ENCODE peak calls at places on chromosomes 6 and 20, in four cellular contexts. A is K562, E is HepG2, Y is WTC11. S is an unnamed sample.
A peak's percentile ranks its signal among the peaks of the same experiment; 100 is the strongest.

GRCh38 chr20:48823960-48824497 is 3.8 kb downstream of the PREX1 start:
- DNase-seq in A (no peak), E (no peak), Y (no peak), S (no peak)

GRCh38 chr6:43105538-43106218 is 29.6 kb downstream of the PTK7 start:
- DNase-seq in Y (no peak), E (no peak), A (no peak), S (no peak)

GRCh38 chr6:106547053-106547414 is 82.3 kb downstream of the RTN4IP1 start:
- DNase-seq in E (peak; percentile 15), A (no peak), Y (no peak), S (no peak)

GRCh38 chr6:83637953-83638352 is 70.9 kb downstream of the SNAP91 start:
- DNase-seq in Y (no peak), E (no peak), A (no peak), S (no peak)

GRCh38 chr6:109308018-109308492 is 74.2 kb downstream of the CD164 start:
- DNase-seq in A (peak; percentile 75), Y (no peak), E (peak; percentile 31), S (no peak)

GRCh38 chr6:112522600-112522999 is 175.5 kb downstream of the RFPL4B start:
- DNase-seq in Y (no peak), E (no peak), A (no peak), S (no peak)

GRCh38 chr20:34663213-34663943 is 13.5 kb downstream of the PIGU start:
- DNase-seq in E (no peak), A (no peak), Y (no peak), S (peak; percentile 26)

GRCh38 chr6:43985329-43985728 is 141.9 kb downstream of the MRPL14 start:
- DNase-seq in A (no peak), E (peak; percentile 59), Y (no peak), S (no peak)

GRCh38 chr6:38867726-38868125 is 152.6 kb downstream of the DNAH8 start:
- DNase-seq in A (no peak), Y (no peak), E (no peak), S (no peak)

GRCh38 chr6:17098538-17098937 is 3.3 kb upstream of the STMND1 start:
- DNase-seq in E (no peak), A (no peak), Y (no peak), S (no peak)

GRCh38 chr6:144585217-144585814 is 300.2 kb downstream of the UTRN start:
- DNase-seq in A (peak; percentile 17), E (peak; percentile 40), Y (no peak), S (peak; percentile 29)

GRCh38 chr20:62805711-62806382 is 1.2 kb downstream of the OGFR start:
- DNase-seq in E (peak; percentile 90), Y (no peak), A (no peak), S (no peak)

GRCh38 chr6:151722342-151722741 is 85.1 kb upstream of the ESR1 start:
- DNase-seq in E (no peak), A (no peak), Y (no peak), S (no peak)

GRCh38 chr6:159981171-159981571 is 12.3 kb downstream of the IGF2R start:
- DNase-seq in E (no peak), A (no peak), Y (no peak), S (no peak)

GRCh38 chr20:63224272-63225081 is 8.5 kb upstream of the YTHDF1 start:
- DNase-seq in A (peak; percentile 57), Y (no peak), E (peak; percentile 56), S (peak; percentile 50)

GRCh38 chr6:33784787-33785186 is 4.1 kb downstream of the LEMD2 start:
- DNase-seq in E (no peak), A (no peak), Y (no peak), S (no peak)

GRCh38 chr6:82968708-82969107 is 96.9 kb downstream of the UBE3D start:
- DNase-seq in E (no peak), A (no peak), Y (no peak), S (no peak)

GRCh38 chr20:58673119-58673518 is 19.5 kb upstream of the NPEPL1 start:
- DNase-seq in Y (no peak), A (no peak), E (no peak), S (no peak)

GRCh38 chr20:6700563-6701328 is 66.7 kb upstream of the BMP2 start:
- DNase-seq in A (no peak), Y (no peak), E (no peak), S (no peak)

GRCh38 chr6:168524644-168525043 is 83.7 kb downstream of the SMOC2 start:
- DNase-seq in Y (peak; percentile 69), E (no peak), A (no peak), S (peak; percentile 40)

GRCh38 chr6:53259860-53260580 is 88.7 kb downstream of the ELOVL5 start:
- DNase-seq in A (no peak), E (no peak), Y (no peak), S (no peak)

GRCh38 chr6:2502998-2503674 is 247.6 kb downstream of the MYLK4 start:
- DNase-seq in E (no peak), A (no peak), Y (no peak), S (no peak)

GRCh38 chr6:126285871-126286270 is 54.0 kb upstream of the CENPW start:
- DNase-seq in A (no peak), Y (no peak), E (no peak), S (no peak)

GRCh38 chr6:139595183-139595582 is 220.7 kb upstream of the CITED2 start:
- DNase-seq in A (no peak), Y (no peak), E (no peak), S (no peak)

GRCh38 chr20:62739581-62740285 is 31.1 kb downstream of the NTSR1 start:
- DNase-seq in Y (peak; percentile 13), E (no peak), A (no peak), S (no peak)

GRCh38 chr6:71294121-71294523 is 5.5 kb downstream of the OGFRL1 start:
- DNase-seq in E (no peak), A (no peak), Y (no peak), S (no peak)

GRCh38 chr6:25342784-25343183 is 63.6 kb downstream of the CARMIL1 start:
- DNase-seq in E (no peak), A (no peak), Y (no peak), S (no peak)

GRCh38 chr20:55478739-55479450 is 526.4 kb downstream of the CBLN4 start:
- DNase-seq in A (no peak), Y (no peak), E (no peak), S (no peak)

GRCh38 chr6:125789576-125790402 is 971 bp upstream of the NCOA7 start:
- DNase-seq in Y (peak; percentile 31), E (peak; percentile 54), A (peak; percentile 39), S (peak; percentile 58)

GRCh38 chr20:17511401-17511800 is 19.8 kb downstream of the BFSP1 start:
- DNase-seq in Y (no peak), A (no peak), E (no peak), S (no peak)

GRCh38 chr20:57130160-57130772 is 136.2 kb downstream of the BMP7 start:
- DNase-seq in A (no peak), Y (no peak), E (peak; percentile 84), S (no peak)

GRCh38 chr20:8489094-8489883 is 357.2 kb downstream of the PLCB1 start:
- DNase-seq in Y (no peak), E (peak; percentile 45), A (no peak), S (no peak)

GRCh38 chr20:51750037-51750769 is 18.0 kb downstream of the ATP9A start:
- DNase-seq in A (no peak), Y (no peak), E (peak; percentile 96), S (no peak)

GRCh38 chr6:33584700-33585402 is 4.8 kb upstream of the BAK1 start:
- DNase-seq in A (no peak), E (no peak), Y (no peak), S (no peak)

GRCh38 chr20:13202553-13202952 is 18.5 kb upstream of the ISM1 start:
- DNase-seq in E (peak; percentile 47), A (no peak), Y (no peak), S (no peak)

GRCh38 chr20:13200767-13201500 is 20.1 kb upstream of the ISM1 start:
- DNase-seq in E (no peak), A (no peak), Y (no peak), S (no peak)

DNA sequence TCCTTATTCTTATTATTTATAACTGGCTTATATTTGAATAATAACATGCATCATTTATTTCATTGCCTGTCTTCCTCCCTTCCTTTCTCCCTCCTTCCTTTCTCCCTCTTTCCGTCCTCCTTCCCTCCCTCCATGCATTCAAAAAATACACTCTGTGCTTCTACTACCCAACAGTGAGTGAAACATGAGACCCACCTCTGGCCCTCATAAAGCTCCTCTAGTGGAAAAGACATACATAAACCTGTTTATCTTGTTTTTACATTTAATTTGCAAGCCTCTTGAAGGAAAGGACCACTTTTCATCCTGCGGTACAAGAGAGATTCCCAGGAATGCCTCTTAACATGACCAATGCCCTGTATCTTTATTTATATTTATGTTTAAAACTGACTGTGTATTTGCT is 21.8 kb upstream of the ISM1 start:
- DNase-seq in E (no peak), A (no peak), Y (no peak), S (peak; percentile 16)
- TF ChIP-seq ELF4 in E (no peak), A (no peak), Y (no peak), S (no peak)

GRCh38 chr20:31870703-31871601 is 518 bp downstream of the TTLL9 start:
- DNase-seq in Y (no peak), A (no peak), E (no peak), S (no peak)
- TF ChIP-seq SP1 in Y (no peak), A (no peak), E (no peak), S (no peak)

DNA sequence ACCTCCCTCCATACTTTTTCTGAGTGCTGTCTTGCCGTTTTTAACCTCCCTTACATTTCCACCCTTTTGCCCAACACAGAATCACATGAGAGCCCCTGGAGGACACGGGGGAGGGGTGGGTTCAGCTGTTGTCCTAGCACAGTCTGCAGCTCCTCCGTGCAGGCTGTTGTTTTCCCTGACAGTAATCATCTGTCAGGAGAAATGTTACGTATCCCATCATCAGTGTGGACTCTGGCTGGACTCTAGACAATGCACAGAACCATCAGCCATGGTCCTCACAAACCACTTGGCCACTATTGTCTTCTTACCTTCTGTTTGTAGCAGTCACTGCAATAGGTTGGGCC is 92.1 kb downstream of the RIN2 start:
- DNase-seq in Y (no peak), E (no peak), A (no peak), S (no peak)
- TF ChIP-seq ELF4 in Y (no peak), E (no peak), A (no peak), S (no peak)

GRCh38 chr6:110564703-110565421 is 88.4 kb upstream of the SLC22A16 start:
- DNase-seq in A (no peak), E (no peak), Y (no peak), S (no peak)

GRCh38 chr6:110562316-110562915 is 86.0 kb upstream of the SLC22A16 start:
- DNase-seq in A (no peak), E (no peak), Y (no peak), S (no peak)

GRCh38 chr6:110561708-110562107 is 85.3 kb upstream of the SLC22A16 start:
- DNase-seq in Y (no peak), A (no peak), E (no peak), S (no peak)

GRCh38 chr6:110561016-110561396 is 84.6 kb upstream of the SLC22A16 start:
- DNase-seq in E (no peak), A (no peak), Y (no peak), S (no peak)

GRCh38 chr6:110563711-110564110 is 87.3 kb upstream of the SLC22A16 start:
- DNase-seq in Y (no peak), A (no peak), E (no peak), S (no peak)
- TF ChIP-seq SP1 in Y (no peak), A (no peak), E (no peak), S (no peak)

DNA sequence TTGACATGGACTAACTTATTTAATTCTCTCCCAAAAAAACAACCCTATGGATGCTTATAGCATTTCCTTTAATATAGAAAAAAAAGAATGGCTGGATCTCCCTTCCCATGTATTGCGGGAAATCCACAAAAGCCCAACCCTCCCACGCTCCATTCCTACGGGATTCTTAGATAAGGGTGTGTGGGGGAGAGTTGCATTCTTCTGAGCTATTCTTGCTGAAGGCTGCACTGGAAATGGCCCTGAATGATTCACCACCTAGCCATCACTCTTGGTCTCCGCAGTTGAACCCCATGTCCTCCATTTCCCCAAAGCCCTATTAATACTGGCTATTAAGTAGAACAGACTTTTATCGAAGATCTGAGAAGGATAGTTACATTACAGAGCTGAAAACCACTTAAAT is 41.9 kb upstream of the ADGRF5 start:
- DNase-seq in A (no peak), E (no peak), Y (no peak), S (no peak)
- TF ChIP-seq ELF4 in A (no peak), E (no peak), Y (no peak), S (no peak)